ENCODE peak calls at places on chromosomes 3 and 15, in seven cellular contexts. P, X, G, Q, C, D and L are unnamed samples.

GRCh38 chr15:88658972-88659931 is 20.4 kb downstream of the ISG20 start:
- DNase-seq in P (no peak), X (no peak), G (no peak), Q (no peak), C (no peak), D (peak), L (no peak)

GRCh38 chr15:58505581-58505980 is 73.8 kb downstream of the LIPC start:
- DNase-seq in P (no peak), X (no peak), G (no peak), Q (no peak), C (no peak), D (peak), L (no peak)

GRCh38 chr15:95630683-95631082 is 699.8 kb upstream of the NR2F2 start:
- DNase-seq in P (no peak), X (no peak), G (no peak), Q (no peak), C (no peak), D (no peak), L (no peak)

GRCh38 chr15:72676838-72677237 is 9.1 kb downstream of the HIGD2B start:
- DNase-seq in P (no peak), X (no peak), G (no peak), Q (no peak), C (no peak), D (no peak), L (no peak)

GRCh38 chr15:40243126-40243810 is 4.4 kb downstream of the PAK6 start:
- DNase-seq in P (no peak), X (no peak), G (no peak), Q (no peak), C (no peak), D (no peak), L (no peak)

GRCh38 chr15:43930556-43930955 is 103.8 kb downstream of the WDR76 start:
- DNase-seq in P (no peak), X (no peak), G (no peak), Q (no peak), C (no peak), D (no peak), L (no peak)

GRCh38 chr15:64762546-64762945 is 12.8 kb downstream of the RBPMS2 start:
- DNase-seq in P (no peak), X (no peak), G (no peak), Q (no peak), C (no peak), D (no peak), L (no peak)

GRCh38 chr3:37443363-37444035 is 269.1 kb upstream of the LRRFIP2 start:
- DNase-seq in P (no peak), X (no peak), G (no peak), Q (no peak), C (no peak), D (no peak), L (no peak)

GRCh38 chr3:99644741-99645140 is 6.3 kb downstream of the COL8A1 start:
- DNase-seq in P (no peak), X (no peak), G (no peak), Q (no peak), C (no peak), D (no peak), L (no peak)

GRCh38 chr3:132595036-132595435 is 2.0 kb upstream of the ACKR4 start:
- DNase-seq in P (no peak), X (no peak), G (no peak), Q (no peak), C (no peak), D (peak), L (no peak)

GRCh38 chr15:35289029-35289617 is 204.0 kb upstream of the NANOGP8 start:
- DNase-seq in P (no peak), X (no peak), G (no peak), Q (no peak), C (no peak), D (peak), L (no peak)